ENCODE peak calls at places on chromosomes 7 and 10, in five cellular contexts. N is AG10803, Y is PC-3, T is fibroblast of mammary gland, H is cardiac muscle cell. C is an unnamed sample.

GRCh38 chr7:141027043-141027442 is 12.3 kb upstream of the MRPS33 start:
- DNase-seq in N (no peak), Y (no peak), T (no peak), H (no peak), C (no peak)

GRCh38 chr10:112958275-112958995 is 8.4 kb downstream of the TCF7L2 start:
- DNase-seq in N (peak; percentile 97), Y (peak; percentile 62), T (peak; percentile 97), H (no peak), C (peak; percentile 84)

GRCh38 chr10:90960355-90960814 is 39.5 kb upstream of the ANKRD1 start:
- DNase-seq in N (peak; percentile 87), Y (peak; percentile 76), T (peak; percentile 99), H (no peak), C (peak; percentile 32)

GRCh38 chr7:92625617-92626016 is 35.4 kb upstream of the FAM133B start:
- DNase-seq in N (no peak), Y (peak; percentile 57), T (no peak), H (no peak), C (no peak)

GRCh38 chr10:3568392-3568791 is 216.6 kb downstream of the KLF6 start:
- DNase-seq in N (no peak), Y (no peak), T (no peak), H (no peak), C (no peak)

GRCh38 chr7:12730523-12730922 is 43.1 kb downstream of the ARL4A start:
- DNase-seq in N (no peak), Y (no peak), T (no peak), H (no peak), C (no peak)

GRCh38 chr10:132319853-132320669 is 11.9 kb upstream of the LRRC27 start:
- DNase-seq in N (peak; percentile 88), Y (peak; percentile 81), T (peak; percentile 90), H (no peak), C (peak; percentile 67)

GRCh38 chr10:54758791-54759190 is 42.2 kb downstream of the PCDH15 start:
- DNase-seq in N (no peak), Y (no peak), T (no peak), H (no peak), C (no peak)

GRCh38 chr7:103795787-103796186 is 193.7 kb downstream of the RELN start:
- DNase-seq in N (no peak), Y (peak; percentile 56), T (no peak), H (no peak), C (no peak)

GRCh38 chr7:32639122-32639521 is 143.8 kb downstream of the AVL9 start:
- DNase-seq in N (no peak), Y (no peak), T (no peak), H (no peak), C (no peak)
- H3K4me3 ChIP-seq in N (no peak overlapping the region), Y (no peak overlapping the region), T (no peak overlapping the region), H (no peak overlapping the region), C (no peak overlapping the region)

GRCh38 chr7:113085781-113086390 is 741 bp downstream of the GPR85 start:
- DNase-seq in N (peak; percentile 34), Y (no peak), T (peak; percentile 41), H (no peak), C (no peak)
- H3K4me3 ChIP-seq in N (peak overlapping the region; percentile 76), Y (peak overlapping the region; percentile 44), T (peak overlapping the region; percentile 69), H (peak overlapping the region; percentile 24), C (peak overlapping the region; percentile 62)

GRCh38 chr10:129419386-129419785 is 47.7 kb upstream of the MGMT start:
- DNase-seq in N (no peak), Y (no peak), T (no peak), H (no peak), C (no peak)

GRCh38 chr10:129424978-129425377 is 42.1 kb upstream of the MGMT start:
- DNase-seq in N (no peak), Y (no peak), T (no peak), H (no peak), C (no peak)

GRCh38 chr10:129418826-129419225 is 48.2 kb upstream of the MGMT start:
- DNase-seq in N (no peak), Y (no peak), T (no peak), H (no peak), C (no peak)

GRCh38 chr10:129417882-129418281 is 49.2 kb upstream of the MGMT start:
- DNase-seq in N (peak; percentile 31), Y (no peak), T (peak; percentile 1), H (no peak), C (no peak)

GRCh38 chr10:129421399-129421798 is 45.6 kb upstream of the MGMT start:
- DNase-seq in N (no peak), Y (no peak), T (no peak), H (no peak), C (no peak)
- H3K4me3 ChIP-seq in N (no peak overlapping the region), Y (no peak overlapping the region), T (no peak overlapping the region), H (no peak overlapping the region), C (no peak overlapping the region)

GRCh38 chr7:71130280-71130679 is 1.7 kb upstream of the GALNT17 start:
- DNase-seq in N (no peak), Y (no peak), T (no peak), H (peak; percentile 43), C (no peak)

GRCh38 chr7:71133232-71133622 is 1.3 kb downstream of the GALNT17 start:
- DNase-seq in N (no peak), Y (no peak), T (no peak), H (no peak), C (no peak)

GRCh38 chr7:71131753-71132520 is at the start of gene GALNT17:
- DNase-seq in N (no peak), Y (no peak), T (no peak), H (peak; percentile 39), C (no peak)

GRCh38 chr7:71131256-71131752 is 640 bp upstream of the GALNT17 start:
- DNase-seq in N (no peak), Y (no peak), T (no peak), H (peak; percentile 81), C (no peak)

DNA sequence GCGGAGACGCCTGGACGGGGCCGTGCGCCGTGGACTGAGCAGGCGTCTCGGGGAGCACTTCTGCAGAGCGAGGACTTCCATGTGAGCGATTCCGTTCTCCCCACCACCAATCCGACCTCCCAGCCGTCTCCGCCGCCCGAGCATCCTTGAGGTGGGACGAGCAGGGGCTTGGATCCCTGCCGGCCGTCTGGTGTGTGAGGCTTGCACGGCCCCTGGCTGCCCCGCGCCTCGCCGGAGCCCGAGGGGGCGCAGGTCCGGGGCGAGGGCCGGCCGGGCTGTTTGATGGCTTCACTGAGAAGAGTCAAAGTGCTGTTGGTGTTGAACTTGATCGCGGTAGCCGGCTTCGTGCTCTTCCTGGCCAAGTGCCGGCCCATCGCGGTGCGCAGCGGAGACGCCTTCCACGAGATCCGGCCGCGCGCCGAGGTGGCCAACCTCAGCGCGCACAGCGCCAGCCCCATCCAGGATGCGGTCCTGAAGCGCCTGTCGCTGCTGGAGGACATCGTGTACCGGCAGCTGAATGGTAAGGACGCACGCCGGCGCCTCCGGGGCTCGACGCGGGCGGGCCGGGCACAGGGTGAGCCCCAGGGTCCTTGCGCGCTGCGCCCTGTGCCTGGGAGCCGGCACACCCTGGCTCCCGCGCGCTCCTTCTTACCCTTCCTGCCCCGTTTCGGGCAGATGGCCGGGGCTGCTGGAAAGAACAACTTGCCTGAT is 732 bp downstream of the GALNT17 start:
- DNase-seq in N (no peak), Y (no peak), T (peak; percentile 7), H (peak; percentile 45), C (no peak)
- H3K4me3 ChIP-seq in N (no peak overlapping the region), Y (no peak overlapping the region), T (no peak overlapping the region), H (peak overlapping the region; percentile 75), C (no peak overlapping the region)

GRCh38 chr7:44226396-44226753 is 25.6 kb downstream of the YKT6 start:
- DNase-seq in N (no peak), Y (no peak), T (no peak), H (no peak), C (no peak)
- H3K4me3 ChIP-seq in N (no peak overlapping the region), Y (no peak overlapping the region), T (no peak overlapping the region), H (no peak overlapping the region), C (no peak overlapping the region)

DNA sequence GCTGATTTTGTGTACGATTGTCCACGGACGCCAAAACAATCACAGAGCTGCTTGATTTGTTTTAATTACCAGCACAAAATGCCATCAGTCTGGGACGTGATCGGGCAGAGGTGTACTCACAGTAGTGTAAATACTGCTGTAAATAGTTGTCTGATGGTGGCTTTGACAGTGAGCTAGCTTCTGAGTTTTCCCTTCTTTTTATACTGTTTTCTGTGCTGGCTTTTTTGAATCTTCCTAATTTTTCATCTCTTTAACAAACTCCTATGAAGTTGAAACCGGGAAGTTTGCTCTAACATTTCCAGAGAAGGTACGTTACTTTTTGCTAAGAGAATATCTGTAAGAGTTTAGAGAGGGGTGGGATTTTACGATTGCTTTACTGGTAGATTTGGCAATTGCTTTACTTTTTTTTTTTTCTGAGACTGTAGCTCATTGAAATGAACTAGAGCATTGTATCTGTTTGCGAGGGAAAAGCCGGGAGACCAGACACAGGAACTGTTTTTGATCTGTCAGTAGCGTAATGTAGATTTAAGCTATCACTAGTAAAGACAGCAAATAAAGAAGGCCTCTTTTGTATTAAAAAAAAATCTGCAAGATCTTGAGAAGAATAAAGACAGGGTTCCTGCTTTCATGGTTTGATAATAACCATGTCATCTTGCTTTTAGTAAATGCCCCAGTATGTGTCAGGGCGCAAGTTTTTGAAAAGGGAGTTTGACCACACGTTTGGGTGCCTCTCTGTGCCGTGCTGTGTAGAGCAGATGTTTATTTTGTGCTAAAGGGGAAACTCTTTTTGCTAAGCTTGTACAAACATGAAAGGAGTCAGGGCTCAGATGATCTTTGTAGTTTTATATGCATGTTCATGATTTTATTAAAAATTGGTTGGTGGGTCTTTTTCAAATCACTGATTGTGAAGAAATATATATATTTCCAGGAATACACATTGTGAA is 711 bp downstream of the FOXP2 start:
- DNase-seq in N (no peak), Y (no peak), T (peak; percentile 6), H (no peak), C (no peak)
- H3K4me3 ChIP-seq in N (peak overlapping the region; percentile 39), Y (no peak overlapping the region), T (peak overlapping the region; percentile 49), H (no peak overlapping the region), C (peak overlapping the region; percentile 46)

GRCh38 chr7:55538538-55538937 is 33.8 kb downstream of the VOPP1 start:
- DNase-seq in N (peak; percentile 95), Y (peak; percentile 45), T (peak; percentile 96), H (no peak), C (peak; percentile 89)
- H3K4me3 ChIP-seq in N (no peak overlapping the region), Y (no peak overlapping the region), T (no peak overlapping the region), H (no peak overlapping the region), C (no peak overlapping the region)